ENCODE peak calls at places on chromosomes 13 and 19, in four cellular contexts. One of them, this sample, is unnamed.

GRCh38 chr19:40237791-40238190 is 11.3 kb upstream of the CCNP start:
- DNase-seq in IMR-90: no peak
- DNase-seq in K562: no peak
- DNase-seq in HepG2: no peak
- DNase-seq in this sample: no peak

GRCh38 chr19:12828494-12828893 is 5.9 kb downstream of the RTBDN start:
- DNase-seq in IMR-90: no peak
- DNase-seq in K562: peak
- DNase-seq in HepG2: peak
- DNase-seq in this sample: no peak

GRCh38 chr19:48492925-48493717 is 18.5 kb downstream of the LMTK3 start:
- DNase-seq in IMR-90: peak
- DNase-seq in K562: peak
- DNase-seq in HepG2: peak
- DNase-seq in this sample: peak

GRCh38 chr19:57802269-57802668 is 12.4 kb downstream of the ZNF552 start:
- DNase-seq in IMR-90: no peak
- DNase-seq in K562: no peak
- DNase-seq in HepG2: no peak
- DNase-seq in this sample: no peak

GRCh38 chr13:46211116-46211515 is 612 bp upstream of the LRRC63 start:
- DNase-seq in IMR-90: no peak
- DNase-seq in K562: peak
- DNase-seq in HepG2: no peak
- DNase-seq in this sample: no peak

GRCh38 chr13:30791354-30791921 is 56.1 kb downstream of the ALOX5AP start:
- DNase-seq in IMR-90: peak
- DNase-seq in K562: no peak
- DNase-seq in HepG2: no peak
- DNase-seq in this sample: no peak

GRCh38 chr19:16325161-16325527 is 518 bp downstream of the KLF2 start:
- DNase-seq in IMR-90: no peak
- DNase-seq in K562: peak
- DNase-seq in HepG2: no peak
- DNase-seq in this sample: no peak

GRCh38 chr19:5128251-5128931 is 159.5 kb downstream of the KDM4B start:
- DNase-seq in IMR-90: peak
- DNase-seq in K562: peak
- DNase-seq in HepG2: no peak
- DNase-seq in this sample: no peak

GRCh38 chr13:32201809-32202208 is 113.4 kb downstream of the ZAR1L start:
- DNase-seq in IMR-90: no peak
- DNase-seq in K562: no peak
- DNase-seq in HepG2: no peak
- DNase-seq in this sample: no peak

GRCh38 chr13:30871713-30872029 is 34.4 kb upstream of the MEDAG start:
- DNase-seq in IMR-90: no peak
- DNase-seq in K562: no peak
- DNase-seq in HepG2: no peak
- DNase-seq in this sample: no peak

GRCh38 chr19:35044317-35045117 is 3.0 kb downstream of the HPN start:
- DNase-seq in IMR-90: peak
- DNase-seq in K562: peak
- DNase-seq in HepG2: peak
- DNase-seq in this sample: peak

GRCh38 chr13:87999141-87999765 is 328.1 kb downstream of the SLITRK5 start:
- DNase-seq in IMR-90: peak
- DNase-seq in K562: no peak
- DNase-seq in HepG2: no peak
- DNase-seq in this sample: no peak

GRCh38 chr19:12581100-12581499 is 29.5 kb downstream of the ZNF490 start:
- DNase-seq in IMR-90: no peak
- DNase-seq in K562: no peak
- DNase-seq in HepG2: no peak
- DNase-seq in this sample: no peak

GRCh38 chr13:91353494-91353893 is 6.0 kb downstream of the MIR17HG start:
- DNase-seq in IMR-90: no peak
- DNase-seq in K562: peak
- DNase-seq in HepG2: no peak
- DNase-seq in this sample: no peak

GRCh38 chr13:112879283-112879833 is 89.7 kb upstream of the MCF2L start:
- DNase-seq in IMR-90: peak
- DNase-seq in K562: no peak
- DNase-seq in HepG2: no peak
- DNase-seq in this sample: no peak

GRCh38 chr13:73792796-73793195 is 341.4 kb downstream of the KLF12 start:
- DNase-seq in IMR-90: no peak
- DNase-seq in K562: no peak
- DNase-seq in HepG2: no peak
- DNase-seq in this sample: no peak

GRCh38 chr13:60211548-60211947 is 47.8 kb upstream of the DIAPH3 start:
- DNase-seq in IMR-90: no peak
- DNase-seq in K562: no peak
- DNase-seq in HepG2: no peak
- DNase-seq in this sample: no peak

GRCh38 chr19:11659612-11660011 is 62.3 kb downstream of the ZNF627 start:
- DNase-seq in IMR-90: peak
- DNase-seq in K562: peak
- DNase-seq in HepG2: peak
- DNase-seq in this sample: no peak

GRCh38 chr19:4803736-4804695 is 12.5 kb downstream of the FEM1A start:
- DNase-seq in IMR-90: peak
- DNase-seq in K562: peak
- DNase-seq in HepG2: peak
- DNase-seq in this sample: peak

GRCh38 chr13:24746618-24747247 is 17.2 kb upstream of the RNF17 start:
- DNase-seq in IMR-90: no peak
- DNase-seq in K562: no peak
- DNase-seq in HepG2: no peak
- DNase-seq in this sample: peak

GRCh38 chr19:46428278-46429141 is at the start of gene PNMA8C:
- DNase-seq in IMR-90: peak
- DNase-seq in K562: peak
- DNase-seq in HepG2: no peak
- DNase-seq in this sample: no peak

GRCh38 chr13:27599845-27600553 is 20.3 kb downstream of the LNX2 start:
- DNase-seq in IMR-90: peak
- DNase-seq in K562: no peak
- DNase-seq in HepG2: peak
- DNase-seq in this sample: peak

GRCh38 chr13:104014803-104015645 is 948.8 kb upstream of the SLC10A2 start:
- DNase-seq in IMR-90: peak
- DNase-seq in K562: no peak
- DNase-seq in HepG2: no peak
- DNase-seq in this sample: no peak

DNA sequence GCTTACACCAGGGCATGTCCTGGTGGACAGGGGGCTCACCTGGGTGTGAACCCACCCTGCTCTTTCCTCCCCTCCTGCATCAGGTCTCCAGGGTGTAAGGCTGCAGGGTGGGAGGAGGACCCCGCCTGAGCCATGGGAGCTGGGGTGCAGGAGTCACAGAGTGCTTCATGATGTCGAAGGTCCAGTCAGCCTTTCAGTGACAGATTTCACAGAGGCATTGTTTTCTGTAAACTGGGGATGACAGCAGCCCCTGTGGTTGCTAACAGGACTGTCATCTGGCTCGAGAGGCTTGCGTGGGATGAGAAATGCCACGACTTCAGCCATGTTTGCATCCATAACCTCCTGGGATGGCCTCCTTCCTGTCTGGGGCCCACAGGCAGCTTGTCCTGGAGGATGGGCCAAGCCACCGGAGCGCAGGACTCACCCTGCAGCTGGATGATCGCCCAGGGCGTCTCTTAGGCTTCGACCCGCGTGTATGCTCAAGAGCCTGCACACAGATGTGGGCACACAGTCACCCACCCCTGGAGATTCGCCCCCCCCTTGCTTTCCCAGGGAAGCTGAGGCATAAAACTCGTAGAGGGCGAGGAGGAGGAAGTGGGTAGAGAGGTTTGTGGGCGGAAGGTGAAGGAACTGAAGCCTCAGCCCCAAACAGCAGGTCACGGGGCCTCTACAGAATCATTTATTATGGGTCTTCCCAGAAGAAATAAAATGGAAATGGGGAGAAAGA is 4.9 kb downstream of the NANOS3 start:
- DNase-seq in IMR-90: peak
- DNase-seq in K562: no peak
- DNase-seq in HepG2: no peak
- DNase-seq in this sample: no peak
- TF ChIP-seq MAZ in IMR-90: no peak
- TF ChIP-seq MAZ in K562: no peak
- TF ChIP-seq MAZ in HepG2: no peak
- TF ChIP-seq MAZ in this sample: no peak

GRCh38 chr13:72763411-72763810 is 18.3 kb downstream of the DIS3 start:
- DNase-seq in IMR-90: no peak
- DNase-seq in K562: no peak
- DNase-seq in HepG2: no peak
- DNase-seq in this sample: no peak

GRCh38 chr13:72754111-72754510 is 26.4 kb downstream of the BORA start:
- DNase-seq in IMR-90: no peak
- DNase-seq in K562: no peak
- DNase-seq in HepG2: no peak
- DNase-seq in this sample: no peak

GRCh38 chr13:72760189-72760588 is 21.5 kb downstream of the DIS3 start:
- DNase-seq in IMR-90: no peak
- DNase-seq in K562: no peak
- DNase-seq in HepG2: no peak
- DNase-seq in this sample: no peak

DNA sequence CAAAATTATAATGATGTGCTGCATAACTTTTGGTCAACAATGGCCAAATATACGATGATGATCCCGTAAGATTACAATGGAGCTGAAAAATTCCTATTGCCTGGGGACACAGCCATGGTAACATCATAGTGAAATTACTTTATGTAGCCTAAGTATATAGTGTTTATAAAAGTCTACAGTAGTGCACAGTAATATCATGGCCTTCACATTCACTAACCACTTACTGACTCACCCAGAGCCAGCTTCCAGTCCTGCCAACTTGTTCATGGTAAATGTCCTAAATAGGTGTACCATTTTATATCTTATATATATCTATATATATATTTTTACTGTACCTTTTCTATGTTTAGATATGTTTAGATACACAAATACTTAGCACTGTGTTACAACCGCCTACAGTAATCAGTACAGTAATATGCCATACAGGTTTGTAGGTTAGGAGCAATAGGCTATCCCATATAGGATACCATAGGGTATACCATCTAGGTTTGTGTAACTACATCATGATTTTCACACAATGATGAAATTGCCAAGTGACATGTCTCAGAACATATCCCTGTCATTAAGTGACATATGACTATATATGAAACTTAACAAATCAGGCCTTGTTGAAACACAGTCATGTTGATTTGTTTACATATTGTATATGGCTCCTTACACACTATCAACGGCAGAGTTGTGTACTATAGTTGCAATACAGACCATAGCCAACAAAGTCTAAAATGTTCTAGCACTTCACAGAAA is 23.7 kb downstream of the DIS3 start:
- DNase-seq in IMR-90: peak
- DNase-seq in K562: no peak
- DNase-seq in HepG2: no peak
- DNase-seq in this sample: no peak
- TF ChIP-seq MAZ in IMR-90: no peak
- TF ChIP-seq MAZ in K562: no peak
- TF ChIP-seq MAZ in HepG2: no peak
- TF ChIP-seq MAZ in this sample: no peak

GRCh38 chr19:7292950-7293794 is 1.0 kb downstream of the INSR start:
- DNase-seq in IMR-90: no peak
- DNase-seq in K562: peak
- DNase-seq in HepG2: peak
- DNase-seq in this sample: no peak
- TF ChIP-seq MAZ in IMR-90: no peak
- TF ChIP-seq MAZ in K562: no peak
- TF ChIP-seq MAZ in HepG2: no peak
- TF ChIP-seq MAZ in this sample: no peak

GRCh38 chr19:38079926-38080380 is 144.1 kb downstream of the DPF1 start:
- DNase-seq in IMR-90: peak
- DNase-seq in K562: no peak
- DNase-seq in HepG2: peak
- DNase-seq in this sample: peak
- TF ChIP-seq MAZ in IMR-90: peak
- TF ChIP-seq MAZ in K562: no peak
- TF ChIP-seq MAZ in HepG2: no peak
- TF ChIP-seq MAZ in this sample: no peak